ENCODE peak calls at places on chromosome 13, in five cellular contexts. J is K562; S is H54; I is stimulated activated CD8-positive, alpha-beta memory T cell treated with anti-CD3 and anti-CD28 coated beads, Interleukin-2, amount 100 ng/mL, for 48 hours; W is NCI-H1048. Z is an unnamed sample.

GRCh38 chr13:39040206-39040605 is 1.9 kb downstream of the NHLRC3 start:
- DNase-seq in J (no peak), S (no peak), I (no peak), W (no peak), Z (no peak)

GRCh38 chr13:99926014-99926731 is 45.4 kb downstream of the ZIC5 start:
- DNase-seq in I (no peak), J (no peak), W (no peak), S (peak; percentile 84), Z (no peak)

GRCh38 chr13:100566543-100566942 is 22.0 kb downstream of the GGACT start:
- DNase-seq in I (no peak), S (no peak), W (no peak), J (no peak), Z (no peak)

GRCh38 chr13:75558130-75558840 is 8.7 kb downstream of the UCHL3 start:
- DNase-seq in J (no peak), I (no peak), S (no peak), W (no peak), Z (no peak)

GRCh38 chr13:21458457-21458815 is 667 bp downstream of the ZDHHC20 start:
- DNase-seq in S (peak; percentile 10), I (peak; percentile 44), W (peak; percentile 10), J (peak; percentile 22), Z (peak; percentile 25)

GRCh38 chr13:59744747-59745394 is 418.9 kb downstream of the DIAPH3 start:
- DNase-seq in I (no peak), W (no peak), J (no peak), S (no peak), Z (no peak)

GRCh38 chr13:113125506-113126264 is 3.1 kb downstream of the F10 start:
- DNase-seq in I (no peak), J (no peak), S (no peak), W (no peak), Z (no peak)

GRCh38 chr13:102310691-102311432 is 91.0 kb downstream of the FGF14 start:
- DNase-seq in W (no peak), S (no peak), I (no peak), J (no peak), Z (no peak)

GRCh38 chr13:109273326-109273751 is 513.0 kb downstream of the IRS2 start:
- DNase-seq in W (no peak), I (no peak), J (no peak), S (no peak), Z (no peak)

GRCh38 chr13:79491715-79492114 is 10.8 kb downstream of the NDFIP2 start:
- DNase-seq in W (no peak), I (no peak), S (no peak), J (no peak), Z (no peak)

GRCh38 chr13:98172570-98173405 is 4.3 kb downstream of the RNF113B start:
- DNase-seq in J (no peak), W (no peak), I (no peak), S (no peak), Z (no peak)

GRCh38 chr13:99087954-99088491 is 110.2 kb upstream of the DOCK9 start:
- DNase-seq in J (no peak), W (no peak), S (no peak), I (no peak), Z (no peak)

GRCh38 chr13:107807306-107808073 is 407.8 kb downstream of the LIG4 start:
- DNase-seq in I (no peak), J (no peak), S (no peak), W (peak; percentile 26), Z (no peak)

GRCh38 chr13:33940898-33941297 is 122.9 kb downstream of the RFC3 start:
- DNase-seq in W (no peak), S (no peak), J (no peak), I (no peak), Z (no peak)

GRCh38 chr13:41503386-41503785 is 46.0 kb downstream of the RGCC start:
- DNase-seq in I (no peak), J (no peak), W (no peak), S (no peak), Z (no peak)

GRCh38 chr13:26895808-26896466 is 135.4 kb upstream of the GPR12 start:
- DNase-seq in J (no peak), W (no peak), S (no peak), I (no peak), Z (no peak)

GRCh38 chr13:21641629-21642028 is 29.2 kb upstream of the FGF9 start:
- DNase-seq in S (no peak), W (no peak), I (no peak), J (no peak), Z (no peak)

GRCh38 chr13:39765801-39766463 is 110.5 kb downstream of the COG6 start:
- DNase-seq in W (no peak), J (no peak), I (no peak), S (no peak), Z (no peak)

GRCh38 chr13:73341748-73342147 is 282.9 kb downstream of the KLF5 start:
- DNase-seq in I (no peak), S (peak; percentile 24), W (no peak), J (no peak), Z (no peak)

GRCh38 chr13:94323746-94324408 is 155.6 kb downstream of the DCT start:
- DNase-seq in S (no peak), W (no peak), I (no peak), J (no peak), Z (peak; percentile 56)

GRCh38 chr13:92833071-92833470 is 393.5 kb upstream of the GPC6 start:
- DNase-seq in J (no peak), I (no peak), S (no peak), W (no peak), Z (no peak)

GRCh38 chr13:109804654-109805053 is 18.3 kb upstream of the IRS2 start:
- DNase-seq in W (no peak), J (no peak), S (no peak), I (no peak), Z (no peak)

GRCh38 chr13:83702021-83702420 is 180.3 kb downstream of the SLITRK1 start:
- DNase-seq in I (no peak), S (no peak), W (no peak), J (no peak), Z (no peak)

GRCh38 chr13:40668335-40668734 is 1.9 kb upstream of the FOXO1 start:
- DNase-seq in W (no peak), I (peak; percentile 17), J (peak; percentile 50), S (no peak), Z (peak; percentile 35)

GRCh38 chr13:78881746-78882145 is 222.8 kb upstream of the OBI1 start:
- DNase-seq in I (no peak), S (no peak), W (no peak), J (no peak), Z (no peak)

GRCh38 chr13:44109986-44110640 is 230.4 kb downstream of the LACC1 start:
- DNase-seq in J (no peak), W (no peak), S (no peak), I (no peak), Z (no peak)

GRCh38 chr13:51292000-51292550 is 47.4 kb upstream of the SERPINE3 start:
- DNase-seq in J (no peak), S (no peak), W (no peak), I (no peak), Z (no peak)

GRCh38 chr13:97307882-97308624 is 85.9 kb downstream of the MBNL2 start:
- DNase-seq in I (no peak), J (no peak), W (peak; percentile 70), S (peak; percentile 26), Z (no peak)

GRCh38 chr13:30186644-30187431 is 120.5 kb downstream of the KATNAL1 start:
- DNase-seq in J (no peak), W (no peak), S (no peak), I (no peak), Z (no peak)

GRCh38 chr13:110809871-110810486 is 96.5 kb downstream of the ING1 start:
- DNase-seq in I (no peak), W (no peak), S (no peak), J (no peak), Z (no peak)

GRCh38 chr13:41060723-41061074 is 610 bp upstream of the WBP4 start:
- DNase-seq in S (no peak), I (peak; percentile 80), J (peak; percentile 53), W (peak; percentile 53), Z (peak; percentile 81)

Z was measured in effector memory CD8-positive, alpha-beta T cell.